ENCODE peak calls at places on chromosomes 12 and 14, in seven cellular contexts. N is left lung, X is HFFc6, T is psoas muscle, V is cardiac muscle cell, Y is WERI-Rb-1, I is prostate gland. L is an unnamed sample.

GRCh38 chr12:13169255-13169654 is 27.3 kb upstream of the EMP1 start:
- DNase-seq in N (no peak), X (no peak), T (no peak), V (no peak), Y (no peak), I (no peak), L (no peak)

GRCh38 chr14:50225067-50225973 is 6.1 kb downstream of the SOS2 start:
- DNase-seq in N (no peak), X (peak; percentile 89), T (no peak), V (peak; percentile 58), Y (no peak), I (no peak), L (no peak)

GRCh38 chr12:62660763-62661162 is 194.1 kb downstream of the MON2 start:
- DNase-seq in N (no peak), X (peak; percentile 30), T (no peak), V (no peak), Y (no peak), I (no peak), L (no peak)

GRCh38 chr12:67939611-67940010 is 49.6 kb upstream of the IFNG-AS1 start:
- DNase-seq in N (no peak), X (no peak), T (no peak), V (no peak), Y (no peak), I (no peak), L (no peak)

GRCh38 chr12:13376627-13377373 is 180.3 kb downstream of the EMP1 start:
- DNase-seq in N (no peak), X (no peak), T (no peak), V (no peak), Y (no peak), I (no peak), L (no peak)

GRCh38 chr14:22830329-22831010 is 783 bp downstream of the MRPL52 start:
- DNase-seq in N (no peak), X (no peak), T (no peak), V (no peak), Y (no peak), I (no peak), L (no peak)

GRCh38 chr14:39247256-39247655 is 13.5 kb downstream of the MIA2 start:
- DNase-seq in N (no peak), X (peak; percentile 89), T (no peak), V (no peak), Y (no peak), I (no peak), L (no peak)

GRCh38 chr14:97625512-97625911 is 828.3 kb downstream of the VRK1 start:
- DNase-seq in N (no peak), X (no peak), T (no peak), V (no peak), Y (no peak), I (no peak), L (no peak)

GRCh38 chr12:95593266-95593871 is 42.1 kb upstream of the USP44 start:
- DNase-seq in N (no peak), X (no peak), T (no peak), V (no peak), Y (no peak), I (no peak), L (no peak)

GRCh38 chr12:14514154-14514842 is 53.4 kb downstream of the PLBD1 start:
- DNase-seq in N (no peak), X (peak; percentile 11), T (no peak), V (peak; percentile 60), Y (peak; percentile 39), I (peak; percentile 88), L (no peak)

GRCh38 chr14:101061411-101062064 is 158.0 kb upstream of the RTL1 start:
- DNase-seq in N (peak; percentile 25), X (no peak), T (peak; percentile 7), V (no peak), Y (no peak), I (no peak), L (peak; percentile 40)

GRCh38 chr12:71426648-71427047 is 12.9 kb upstream of the LGR5 start:
- DNase-seq in N (no peak), X (peak; percentile 3), T (no peak), V (no peak), Y (no peak), I (no peak), L (no peak)

GRCh38 chr12:54935235-54935951 is 49.2 kb downstream of the TESPA1 start:
- DNase-seq in N (no peak), X (peak; percentile 89), T (no peak), V (no peak), Y (no peak), I (peak; percentile 42), L (no peak)
- TF ChIP-seq CTCF in N (no peak), X (no peak), T (no peak), V (peak; percentile 23), Y (no peak), I (peak; percentile 32), L (no peak)

GRCh38 chr14:52949249-52949648 is 1.6 kb downstream of the FERMT2 start:
- DNase-seq in N (no peak), X (no peak), T (no peak), V (no peak), Y (no peak), I (no peak), L (no peak)

GRCh38 chr14:52949711-52950409 is 990 bp downstream of the FERMT2 start:
- DNase-seq in N (peak; percentile 42), X (peak; percentile 47), T (no peak), V (peak; percentile 52), Y (no peak), I (peak; percentile 47), L (no peak)

GRCh38 chr14:52950410-52950897 is 396 bp downstream of the FERMT2 start:
- DNase-seq in N (peak; percentile 56), X (peak; percentile 27), T (peak; percentile 65), V (peak; percentile 62), Y (peak; percentile 70), I (peak; percentile 62), L (no peak)

GRCh38 chr14:52950898-52951729 is at the start of gene FERMT2:
- DNase-seq in N (peak; percentile 86), X (peak; percentile 71), T (peak; percentile 89), V (peak; percentile 96), Y (peak; percentile 90), I (peak; percentile 86), L (no peak)

DNA sequence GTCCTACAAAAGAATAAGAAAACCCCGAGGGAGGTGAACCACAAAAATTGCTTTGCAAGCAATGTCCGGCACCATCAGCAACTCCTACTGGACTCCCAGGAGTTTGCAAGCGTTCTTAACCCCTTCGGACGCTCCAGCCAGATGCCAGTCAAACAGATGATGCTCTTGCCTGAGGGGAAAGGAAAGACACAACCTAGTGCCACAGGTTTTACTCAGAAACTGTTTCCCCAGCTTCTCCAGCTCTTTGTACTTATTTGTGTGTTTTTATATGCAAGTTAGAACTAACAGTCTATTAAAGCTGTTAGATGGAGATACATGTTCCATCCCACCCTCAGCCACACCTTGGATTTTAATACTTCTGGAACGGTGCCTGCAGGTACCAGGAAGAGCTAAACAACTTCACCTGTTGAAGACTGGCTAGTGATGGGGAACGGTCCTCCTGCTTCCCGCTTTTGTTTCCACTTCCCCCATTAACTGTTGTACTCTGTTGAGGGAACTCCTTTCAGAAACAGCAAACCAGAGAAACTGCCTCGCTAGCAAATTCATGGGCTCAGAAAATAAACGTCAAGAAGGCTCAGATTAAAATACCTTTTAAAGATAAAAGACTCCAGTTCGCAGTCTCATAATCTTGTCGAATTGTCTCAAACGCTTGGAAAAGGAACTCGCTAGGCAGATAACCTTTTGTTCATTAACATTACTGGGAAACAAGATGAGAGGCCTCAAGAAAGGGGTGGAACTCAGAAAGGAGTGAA is 1.1 kb upstream of the FERMT2 start:
- DNase-seq in N (peak; percentile 41), X (peak; percentile 84), T (peak; percentile 44), V (peak; percentile 67), Y (peak; percentile 74), I (peak; percentile 53), L (no peak)
- TF ChIP-seq CTCF in N (peak; percentile 17), X (peak; percentile 65), T (peak; percentile 47), V (peak; percentile 55), Y (peak; percentile 63), I (peak; percentile 49), L (no peak)

GRCh38 chr12:111503116-111503515 is 96.0 kb downstream of the ATXN2 start:
- DNase-seq in N (no peak), X (no peak), T (no peak), V (no peak), Y (peak; percentile 61), I (no peak), L (no peak)

GRCh38 chr12:111506260-111506659 is 92.9 kb downstream of the ATXN2 start:
- DNase-seq in N (no peak), X (no peak), T (no peak), V (no peak), Y (no peak), I (no peak), L (no peak)

DNA sequence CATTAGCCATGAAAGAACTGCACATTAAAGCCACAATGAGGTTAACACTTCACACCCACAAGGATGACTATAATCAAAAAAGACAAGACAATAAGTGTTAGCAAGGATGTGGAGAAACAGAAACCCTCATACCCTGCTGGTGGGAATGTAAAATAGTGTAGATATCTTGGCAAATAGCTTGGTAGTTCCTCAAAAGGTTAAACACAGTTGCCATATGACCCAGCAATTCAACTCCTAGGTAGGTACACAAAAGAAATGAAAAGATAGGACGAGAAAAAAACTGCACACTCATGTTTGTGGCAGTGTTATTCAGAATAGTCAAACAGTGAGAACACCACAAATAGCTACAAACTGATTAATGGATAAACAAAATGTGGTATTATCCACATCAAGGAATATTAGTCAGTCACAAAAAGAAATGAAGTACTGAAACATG is 93.5 kb downstream of the ATXN2 start:
- DNase-seq in N (no peak), X (peak; percentile 7), T (no peak), V (no peak), Y (no peak), I (no peak), L (no peak)
- TF ChIP-seq CTCF in N (no peak), X (peak; percentile 46), T (no peak), V (no peak), Y (no peak), I (no peak), L (no peak)

GRCh38 chr14:78595797-78596196 is 425.6 kb downstream of the NRXN3 start:
- DNase-seq in N (no peak), X (peak; percentile 6), T (no peak), V (no peak), Y (peak; percentile 68), I (no peak), L (no peak)
- TF ChIP-seq CTCF in N (no peak), X (peak; percentile 61), T (peak; percentile 20), V (peak; percentile 8), Y (peak; percentile 74), I (peak; percentile 21), L (no peak)

DNA sequence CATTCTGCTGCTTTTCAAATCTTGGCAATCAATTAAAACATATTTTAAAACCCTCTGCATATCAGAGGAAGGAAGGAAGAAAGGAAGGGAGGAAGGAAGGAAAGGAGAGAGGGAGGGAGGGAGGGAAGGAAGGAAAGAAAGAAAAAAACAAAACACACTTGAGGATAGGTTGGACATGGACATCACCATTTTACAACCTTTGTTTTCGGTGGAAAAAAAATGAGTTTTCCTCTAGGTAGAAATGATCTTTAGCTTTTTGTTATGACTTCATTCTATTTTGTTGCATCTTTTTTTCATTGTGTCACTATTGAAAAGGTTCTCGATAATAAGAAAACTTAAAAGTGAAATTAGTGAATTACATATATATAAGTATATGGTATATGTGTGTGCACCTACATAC is 522.9 kb downstream of the NOVA1 start:
- DNase-seq in N (no peak), X (no peak), T (no peak), V (no peak), Y (no peak), I (no peak), L (no peak)
- TF ChIP-seq CTCF in N (no peak), X (no peak), T (no peak), V (no peak), Y (no peak), I (no peak), L (no peak)

GRCh38 chr12:2877047-2877958 is at the start of the genes FOXM1 and RHNO1:
- DNase-seq in N (peak; percentile 93), X (peak; percentile 88), T (peak; percentile 90), V (peak; percentile 92), Y (peak; percentile 91), I (peak; percentile 92), L (peak; percentile 79)
- TF ChIP-seq CTCF in N (no peak), X (no peak), T (peak; percentile 31), V (peak; percentile 13), Y (no peak), I (no peak), L (no peak)

L was measured in CD14-positive monocyte.